ENCODE peak calls at places on chromosomes 4 and X, in ten cellular contexts. U is AG04449; N is psoas muscle; F is A549; I is GM20000; O is mesothelial cell of epicardium; S is activated T-cell treated with anti-CD3 and anti-CD28 coated beads, Interleukin-2, amount 50 U/mL, for 1 hour; W is RWPE1; X is NCI-H526 treated with DMSO at 0.1 percent for 48 hours; B is activated CD4-positive, CD25-positive, alpha-beta regulatory T cell. C is an unnamed sample.

GRCh38 chr4:141275834-141276233 is 55.1 kb downstream of the ZNF330 start:
- DNase-seq in S (no peak), N (no peak), O (no peak), X (no peak), U (peak; percentile 66), B (no peak), W (peak; percentile 4), I (no peak), F (no peak), C (no peak)

GRCh38 chr4:154491731-154492249 is at the start of gene DCHS2:
- DNase-seq in S (no peak), X (peak; percentile 77), U (no peak), F (peak; percentile 12), W (peak; percentile 22), N (peak; percentile 59), B (no peak), O (peak; percentile 34), I (peak; percentile 64), C (no peak)

GRCh38 chrX:40205471-40205870 is 107.7 kb upstream of the BCOR start:
- DNase-seq in I (no peak), O (no peak), F (no peak), W (no peak), S (no peak), B (no peak), U (no peak), N (no peak), X (no peak), C (no peak)

GRCh38 chrX:19625612-19626011 is 110.3 kb upstream of the MAP3K15 start:
- DNase-seq in B (peak; percentile 6), U (no peak), O (no peak), F (no peak), N (no peak), I (no peak), S (peak; percentile 20), W (peak; percentile 5), X (no peak), C (no peak)

GRCh38 chr4:54231419-54232150 is 2.5 kb downstream of the PDGFRA start:
- DNase-seq in U (no peak), B (no peak), X (no peak), I (peak; percentile 31), S (no peak), F (no peak), N (peak; percentile 82), W (no peak), O (no peak), C (no peak)

GRCh38 chrX:46715521-46715920 is 43.4 kb downstream of the SLC9A7 start:
- DNase-seq in F (no peak), O (no peak), U (no peak), W (no peak), X (no peak), I (no peak), N (no peak), B (no peak), S (no peak), C (no peak)

GRCh38 chrX:41553688-41554087 is 106.5 kb downstream of the NYX start:
- DNase-seq in F (no peak), N (no peak), W (no peak), U (no peak), O (no peak), I (no peak), S (no peak), B (no peak), X (no peak), C (peak; percentile 18)

GRCh38 chr4:39470402-39470801 is 11.5 kb downstream of the LIAS start:
- DNase-seq in U (no peak), N (no peak), F (no peak), S (no peak), B (no peak), I (no peak), O (no peak), X (no peak), W (no peak), C (no peak)

GRCh38 chr4:76504613-76505465 is 69.8 kb downstream of the SHROOM3 start:
- DNase-seq in N (no peak), I (peak; percentile 47), B (no peak), U (no peak), W (peak; percentile 49), O (no peak), X (peak; percentile 6), F (peak; percentile 33), S (no peak), C (peak; percentile 39)

GRCh38 chr4:26326791-26327190 is 6.0 kb downstream of the RBPJ start:
- DNase-seq in B (no peak), O (no peak), S (no peak), F (no peak), U (peak; percentile 93), N (no peak), W (no peak), I (no peak), X (no peak), C (peak; percentile 60)

GRCh38 chrX:86014421-86014820 is 32.9 kb downstream of the CHM start:
- DNase-seq in F (no peak), S (no peak), B (no peak), U (no peak), N (no peak), W (no peak), I (no peak), X (no peak), O (no peak), C (no peak)

GRCh38 chr4:113467581-113467980 is 294.0 kb downstream of the CAMK2D start:
- DNase-seq in B (no peak), U (no peak), I (no peak), X (no peak), O (no peak), S (no peak), W (peak; percentile 53), F (peak; percentile 12), N (no peak), C (peak; percentile 75)

GRCh38 chrX:70922776-70923473 is 8.0 kb downstream of the SLC7A3 start:
- DNase-seq in F (no peak), N (no peak), U (no peak), I (no peak), W (no peak), X (no peak), B (no peak), O (no peak), S (no peak), C (no peak)

GRCh38 chr4:143773998-143774898 is 73.8 kb upstream of the FREM3 start:
- DNase-seq in I (peak; percentile 46), U (no peak), N (no peak), O (no peak), X (peak; percentile 45), W (peak; percentile 1), S (no peak), F (peak; percentile 1), B (no peak), C (peak; percentile 34)

GRCh38 chrX:132411310-132411977 is 77.4 kb downstream of the MBNL3 start:
- DNase-seq in I (no peak), O (no peak), W (no peak), X (no peak), S (no peak), F (no peak), B (no peak), U (no peak), N (no peak), C (no peak)

GRCh38 chr4:165328101-165328425 is 594 bp downstream of the MSMO1 start:
- DNase-seq in W (no peak), B (no peak), O (no peak), U (no peak), F (no peak), N (no peak), X (no peak), I (no peak), S (no peak), C (no peak)

GRCh38 chr4:158999166-158999682 is 103.7 kb upstream of the RAPGEF2 start:
- DNase-seq in O (no peak), X (no peak), S (no peak), N (no peak), B (no peak), F (no peak), I (no peak), W (no peak), U (no peak), C (no peak)

GRCh38 chr4:105808459-105809041 is 86.7 kb upstream of the NPNT start:
- DNase-seq in W (peak; percentile 8), F (no peak), X (no peak), N (no peak), O (no peak), I (no peak), U (peak; percentile 12), B (no peak), S (no peak), C (peak; percentile 96)

C was measured in fibroblast of the conjunctiva.